ENCODE peak calls at places on chromosome 20, in seven cellular contexts. One of them, this sample, is unnamed. For H3K36me3 and H3K4me1, the result is how much of the 10 kb centered on the place peaks cover.

GRCh38 chr20:11754451-11754850 is 163.2 kb upstream of the BTBD3 start:
- DNase-seq in GM12878: no peak
- DNase-seq in lower lobe of right lung: no peak
- DNase-seq in ovary: no peak
- DNase-seq in psoas muscle: no peak
- DNase-seq in left lung: no peak
- DNase-seq in GM23338: peak
- DNase-seq in this sample: no peak

GRCh38 chr20:17565164-17565845 is 4.6 kb upstream of the DSTN start:
- DNase-seq in psoas muscle: no peak
- DNase-seq in GM23338: no peak
- DNase-seq in lower lobe of right lung: no peak
- DNase-seq in ovary: no peak
- DNase-seq in GM12878: no peak
- DNase-seq in left lung: no peak
- DNase-seq in this sample: no peak

GRCh38 chr20:40467014-40467413 is 222.0 kb downstream of the MAFB start:
- DNase-seq in left lung: no peak
- DNase-seq in lower lobe of right lung: no peak
- DNase-seq in GM12878: no peak
- DNase-seq in ovary: no peak
- DNase-seq in GM23338: no peak
- DNase-seq in psoas muscle: no peak
- DNase-seq in this sample: no peak

GRCh38 chr20:36167826-36168634 is 13.5 kb downstream of the EPB41L1 start:
- DNase-seq in psoas muscle: no peak
- DNase-seq in left lung: peak
- DNase-seq in GM12878: no peak
- DNase-seq in ovary: no peak
- DNase-seq in GM23338: no peak
- DNase-seq in lower lobe of right lung: no peak
- DNase-seq in this sample: no peak

GRCh38 chr20:47934761-47935160 is 149.5 kb upstream of the SULF2 start:
- DNase-seq in ovary: no peak
- DNase-seq in lower lobe of right lung: no peak
- DNase-seq in left lung: no peak
- DNase-seq in GM23338: no peak
- DNase-seq in psoas muscle: no peak
- DNase-seq in GM12878: no peak
- DNase-seq in this sample: no peak

GRCh38 chr20:39660251-39660650 is 698.1 kb downstream of the DHX35 start:
- DNase-seq in GM23338: no peak
- DNase-seq in psoas muscle: no peak
- DNase-seq in GM12878: no peak
- DNase-seq in ovary: no peak
- DNase-seq in left lung: no peak
- DNase-seq in lower lobe of right lung: no peak
- DNase-seq in this sample: no peak

GRCh38 chr20:42161228-42161829 is 543.2 kb upstream of the CHD6 start:
- DNase-seq in lower lobe of right lung: no peak
- DNase-seq in GM12878: no peak
- DNase-seq in psoas muscle: no peak
- DNase-seq in GM23338: no peak
- DNase-seq in left lung: peak
- DNase-seq in ovary: no peak
- DNase-seq in this sample: no peak

GRCh38 chr20:59385461-59385860 is 85.0 kb downstream of the EDN3 start:
- DNase-seq in lower lobe of right lung: no peak
- DNase-seq in ovary: no peak
- DNase-seq in GM12878: no peak
- DNase-seq in psoas muscle: no peak
- DNase-seq in left lung: no peak
- DNase-seq in GM23338: peak
- DNase-seq in this sample: no peak

GRCh38 chr20:40471261-40471629 is 217.8 kb downstream of the MAFB start:
- DNase-seq in GM23338: peak
- DNase-seq in ovary: no peak
- DNase-seq in psoas muscle: no peak
- DNase-seq in GM12878: no peak
- DNase-seq in lower lobe of right lung: no peak
- DNase-seq in left lung: no peak
- DNase-seq in this sample: no peak

GRCh38 chr20:2005831-2006426 is 12.1 kb upstream of the PDYN start:
- DNase-seq in GM12878: no peak
- DNase-seq in GM23338: peak
- DNase-seq in lower lobe of right lung: peak
- DNase-seq in psoas muscle: peak
- DNase-seq in ovary: peak
- DNase-seq in left lung: peak
- DNase-seq in this sample: no peak

GRCh38 chr20:49669601-49670189 is 44.0 kb downstream of the B4GALT5 start:
- DNase-seq in psoas muscle: no peak
- DNase-seq in left lung: no peak
- DNase-seq in GM12878: peak
- DNase-seq in GM23338: no peak
- DNase-seq in ovary: no peak
- DNase-seq in lower lobe of right lung: no peak
- DNase-seq in this sample: no peak

GRCh38 chr20:44172572-44172950 is 14.4 kb downstream of the JPH2 start:
- DNase-seq in left lung: no peak
- DNase-seq in GM23338: no peak
- DNase-seq in GM12878: no peak
- DNase-seq in lower lobe of right lung: no peak
- DNase-seq in psoas muscle: no peak
- DNase-seq in ovary: no peak
- DNase-seq in this sample: no peak

GRCh38 chr20:9989066-9989724 is 45.6 kb upstream of the ANKEF1 start:
- DNase-seq in GM23338: no peak
- DNase-seq in psoas muscle: no peak
- DNase-seq in ovary: no peak
- DNase-seq in lower lobe of right lung: no peak
- DNase-seq in GM12878: no peak
- DNase-seq in left lung: no peak
- DNase-seq in this sample: no peak

GRCh38 chr20:38094373-38094775 is 60.8 kb downstream of the RPRD1B start:
- DNase-seq in GM23338: no peak
- DNase-seq in left lung: no peak
- DNase-seq in psoas muscle: peak
- DNase-seq in lower lobe of right lung: no peak
- DNase-seq in ovary: no peak
- DNase-seq in GM12878: peak
- DNase-seq in this sample: no peak

GRCh38 chr20:46965477-46965876 is 70.8 kb downstream of the EYA2 start:
- DNase-seq in GM23338: no peak
- DNase-seq in lower lobe of right lung: peak
- DNase-seq in psoas muscle: no peak
- DNase-seq in left lung: no peak
- DNase-seq in ovary: no peak
- DNase-seq in GM12878: no peak
- DNase-seq in this sample: no peak

GRCh38 chr20:47150403-47151152 is 205.9 kb downstream of the ZMYND8 start:
- DNase-seq in GM12878: no peak
- DNase-seq in GM23338: peak
- DNase-seq in ovary: no peak
- DNase-seq in left lung: no peak
- DNase-seq in lower lobe of right lung: peak
- DNase-seq in psoas muscle: peak
- DNase-seq in this sample: no peak

GRCh38 chr20:3755269-3755668 is 12.3 kb downstream of the ADISSP start:
- DNase-seq in lower lobe of right lung: no peak
- DNase-seq in left lung: no peak
- DNase-seq in psoas muscle: no peak
- DNase-seq in GM12878: no peak
- DNase-seq in GM23338: no peak
- DNase-seq in ovary: no peak
- DNase-seq in this sample: no peak

GRCh38 chr20:41357424-41358163 is 9.0 kb downstream of the EMILIN3 start:
- DNase-seq in psoas muscle: no peak
- DNase-seq in lower lobe of right lung: no peak
- DNase-seq in GM12878: no peak
- DNase-seq in left lung: peak
- DNase-seq in GM23338: no peak
- DNase-seq in ovary: no peak
- DNase-seq in this sample: no peak

GRCh38 chr20:3162080-3162611 is 2.5 kb upstream of the FASTKD5 start:
- DNase-seq in GM23338: peak
- DNase-seq in lower lobe of right lung: no peak
- DNase-seq in ovary: no peak
- DNase-seq in GM12878: no peak
- DNase-seq in left lung: no peak
- DNase-seq in psoas muscle: no peak
- DNase-seq in this sample: no peak

GRCh38 chr20:32599783-32600340 is 14.7 kb upstream of the NOL4L start:
- DNase-seq in ovary: no peak
- DNase-seq in GM23338: no peak
- DNase-seq in GM12878: no peak
- DNase-seq in psoas muscle: no peak
- DNase-seq in lower lobe of right lung: no peak
- DNase-seq in left lung: no peak
- DNase-seq in this sample: no peak

DNA sequence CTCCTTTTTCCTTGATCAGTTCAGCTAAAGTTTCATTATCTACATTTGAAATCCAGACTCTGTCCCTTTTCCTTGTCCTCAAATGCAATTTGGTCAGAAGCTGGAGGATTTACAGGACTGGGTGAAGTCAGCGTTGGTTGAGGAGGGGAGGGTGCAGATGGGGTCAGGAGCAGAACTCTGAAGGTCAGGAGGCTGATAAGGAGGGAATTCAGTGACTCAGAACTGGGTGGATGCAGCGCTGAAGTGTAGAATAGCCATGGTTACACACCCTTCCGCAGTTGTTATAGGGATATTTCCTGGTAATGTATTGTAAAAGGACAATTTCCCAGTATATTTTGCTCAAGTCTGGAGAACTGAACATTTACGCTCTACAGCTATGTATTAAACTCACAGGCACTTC is 133.1 kb upstream of the FOXA2 start:
- DNase-seq in lower lobe of right lung: no peak
- DNase-seq in GM12878: no peak
- DNase-seq in psoas muscle: no peak
- DNase-seq in ovary: no peak
- DNase-seq in left lung: no peak
- DNase-seq in GM23338: no peak
- DNase-seq in this sample: no peak
- H3K4me3 ChIP-seq in lower lobe of right lung: no peak
- H3K4me3 ChIP-seq in GM12878: no peak
- H3K4me3 ChIP-seq in psoas muscle: no peak
- H3K4me3 ChIP-seq in ovary: no peak
- H3K4me3 ChIP-seq in left lung: no peak
- H3K4me3 ChIP-seq in GM23338: no peak
- H3K4me3 ChIP-seq in this sample: no peak

GRCh38 chr20:57663241-57663640 is 43.0 kb upstream of the ZBP1 start:
- DNase-seq in GM12878: no peak
- DNase-seq in GM23338: no peak
- DNase-seq in ovary: no peak
- DNase-seq in psoas muscle: no peak
- DNase-seq in left lung: no peak
- DNase-seq in lower lobe of right lung: peak
- DNase-seq in this sample: no peak
- H3K36me3 ChIP-seq in GM12878: under half
- H3K36me3 ChIP-seq in GM23338: under half
- H3K36me3 ChIP-seq in ovary: under half
- H3K36me3 ChIP-seq in psoas muscle: under half
- H3K36me3 ChIP-seq in left lung: under half
- H3K36me3 ChIP-seq in lower lobe of right lung: under half
- H3K36me3 ChIP-seq in this sample: under half

GRCh38 chr20:61850457-61850856 is 215.2 kb downstream of the TAF4 start:
- DNase-seq in psoas muscle: no peak
- DNase-seq in lower lobe of right lung: no peak
- DNase-seq in left lung: no peak
- DNase-seq in GM23338: no peak
- DNase-seq in GM12878: no peak
- DNase-seq in ovary: no peak
- DNase-seq in this sample: no peak
- H3K4me1 ChIP-seq in psoas muscle: under half
- H3K4me1 ChIP-seq in lower lobe of right lung: under half
- H3K4me1 ChIP-seq in left lung: under half
- H3K4me1 ChIP-seq in GM23338: under half
- H3K4me1 ChIP-seq in GM12878: under half
- H3K4me1 ChIP-seq in ovary: under half
- H3K4me1 ChIP-seq in this sample: under half

GRCh38 chr20:63361507-63362425 is 617 bp upstream of the CHRNA4 start:
- DNase-seq in psoas muscle: no peak
- DNase-seq in ovary: no peak
- DNase-seq in GM12878: no peak
- DNase-seq in lower lobe of right lung: no peak
- DNase-seq in GM23338: peak
- DNase-seq in left lung: peak
- DNase-seq in this sample: no peak

GRCh38 chr20:63357921-63358905 is 2.9 kb downstream of the CHRNA4 start:
- DNase-seq in ovary: no peak
- DNase-seq in left lung: peak
- DNase-seq in lower lobe of right lung: no peak
- DNase-seq in GM12878: no peak
- DNase-seq in psoas muscle: no peak
- DNase-seq in GM23338: no peak
- DNase-seq in this sample: no peak

GRCh38 chr20:63360850-63361497 is at the start of gene CHRNA4:
- DNase-seq in left lung: peak
- DNase-seq in ovary: no peak
- DNase-seq in psoas muscle: no peak
- DNase-seq in lower lobe of right lung: no peak
- DNase-seq in GM23338: peak
- DNase-seq in GM12878: no peak
- DNase-seq in this sample: no peak

GRCh38 chr20:63359164-63359934 is 1.8 kb downstream of the CHRNA4 start:
- DNase-seq in ovary: no peak
- DNase-seq in left lung: peak
- DNase-seq in GM12878: no peak
- DNase-seq in GM23338: no peak
- DNase-seq in psoas muscle: no peak
- DNase-seq in lower lobe of right lung: no peak
- DNase-seq in this sample: no peak

DNA sequence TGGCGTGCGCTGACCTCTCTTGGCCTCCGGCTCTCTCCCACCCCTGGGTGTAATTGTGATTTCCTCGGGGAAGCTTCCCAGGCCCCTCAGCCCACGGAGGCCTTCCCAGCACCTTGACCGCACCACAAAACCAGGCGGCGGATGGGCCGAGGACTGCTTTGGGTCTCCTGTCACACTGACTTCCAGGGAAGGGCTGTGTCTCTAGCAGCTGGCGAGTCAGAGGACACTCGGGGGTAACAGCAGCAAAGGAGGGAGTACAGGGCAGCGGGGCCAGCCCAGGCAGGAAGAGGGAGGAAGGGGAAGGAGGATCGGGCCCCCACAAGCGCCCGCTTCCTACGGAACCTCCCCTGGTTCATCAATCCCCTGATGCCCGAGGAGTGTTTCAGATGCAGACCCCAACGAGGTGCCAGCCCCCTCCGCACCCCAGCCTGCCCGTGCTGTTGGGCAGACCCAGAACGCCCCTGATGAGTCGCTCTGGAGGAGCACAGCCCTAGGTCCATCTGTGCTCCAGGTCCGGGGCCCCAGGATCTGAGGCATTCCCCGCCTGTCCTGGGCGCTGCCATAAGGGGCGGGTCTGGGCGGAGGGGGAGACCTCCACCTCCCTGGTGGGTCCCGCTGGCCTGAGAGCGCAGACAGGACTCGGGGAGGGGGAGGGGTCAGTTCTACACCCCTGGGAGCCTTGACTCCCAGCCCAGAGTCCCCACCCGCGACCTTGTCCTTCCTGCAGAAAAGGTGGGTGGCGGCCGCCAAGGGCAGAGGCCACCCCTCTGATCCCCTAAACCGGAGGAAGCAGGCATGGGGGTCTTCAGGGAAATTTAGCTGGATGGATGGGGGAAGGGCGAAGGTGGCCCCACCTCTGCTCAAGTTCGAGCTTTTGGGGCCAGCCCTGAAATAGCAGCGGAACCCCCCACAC is 956 bp downstream of the CHRNA4 start:
- DNase-seq in GM12878: no peak
- DNase-seq in GM23338: peak
- DNase-seq in lower lobe of right lung: no peak
- DNase-seq in ovary: no peak
- DNase-seq in left lung: peak
- DNase-seq in psoas muscle: no peak
- DNase-seq in this sample: no peak
- H3K4me3 ChIP-seq in GM12878: no peak
- H3K4me3 ChIP-seq in GM23338: peak
- H3K4me3 ChIP-seq in lower lobe of right lung: peak
- H3K4me3 ChIP-seq in ovary: no peak
- H3K4me3 ChIP-seq in left lung: no peak
- H3K4me3 ChIP-seq in psoas muscle: no peak
- H3K4me3 ChIP-seq in this sample: no peak